ENCODE peak calls at places on chromosome 9, in nine cellular contexts. N is fibroblast of lung, Q is cardiac muscle cell, U is mammary epithelial cell, K is Peyer's patch, F is neural progenitor cell, R is spleen, O is transverse colon, W is HepG2. I is an unnamed sample. For H3K4me1, the result is how much of the 10 kb centered on the place peaks cover.

GRCh38 chr9:126587187-126588185 is 26.2 kb upstream of the LMX1B start:
- DNase-seq in U (no peak), N (no peak), K (no peak), W (peak), O (no peak), Q (peak), R (no peak), F (no peak), I (peak)

GRCh38 chr9:137056739-137057407 is 3.0 kb upstream of the ENTPD2 start:
- DNase-seq in N (no peak), Q (no peak), K (no peak), F (no peak), R (no peak), O (peak), W (peak), U (no peak), I (no peak)

GRCh38 chr9:36902063-36902735 is 131.9 kb downstream of the PAX5 start:
- DNase-seq in K (no peak), U (no peak), F (no peak), O (no peak), N (no peak), Q (no peak), W (no peak), R (no peak), I (no peak)

GRCh38 chr9:90165281-90165680 is 477.3 kb downstream of the DIRAS2 start:
- DNase-seq in N (no peak), K (peak), U (no peak), F (no peak), W (no peak), O (peak), R (no peak), Q (no peak), I (no peak)

GRCh38 chr9:6272229-6272597 is 56.0 kb upstream of the TPD52L3 start:
- DNase-seq in F (peak), K (no peak), N (peak), W (peak), R (no peak), O (no peak), Q (peak), U (peak), I (no peak)

GRCh38 chr9:104738452-104738851 is 9.0 kb upstream of the NIPSNAP3A start:
- DNase-seq in O (no peak), K (no peak), W (no peak), R (no peak), N (no peak), Q (no peak), F (no peak), U (no peak), I (no peak)

GRCh38 chr9:117555964-117556629 is 141.2 kb upstream of the ASTN2 start:
- DNase-seq in W (peak), F (peak), Q (peak), O (peak), N (no peak), R (no peak), K (peak), U (peak), I (peak)

GRCh38 chr9:126471084-126471611 is 142.6 kb upstream of the LMX1B start:
- DNase-seq in Q (peak), N (peak), K (no peak), U (no peak), W (no peak), O (peak), F (no peak), R (peak), I (peak)

GRCh38 chr9:98415782-98416181 is 160.3 kb upstream of the TBC1D2 start:
- DNase-seq in O (no peak), Q (no peak), N (no peak), W (peak), R (no peak), U (no peak), K (no peak), F (no peak), I (no peak)

GRCh38 chr9:137276757-137277328 is 683 bp upstream of the TOR4A start:
- DNase-seq in Q (peak), W (peak), R (peak), U (no peak), O (peak), N (peak), K (peak), F (peak), I (peak)

GRCh38 chr9:100759166-100759565 is 181.3 kb downstream of the CAVIN4 start:
- DNase-seq in N (no peak), U (no peak), Q (no peak), F (no peak), O (no peak), W (no peak), R (no peak), K (no peak), I (no peak)

GRCh38 chr9:111743275-111743674 is 51.5 kb downstream of the SHOC1 start:
- DNase-seq in R (no peak), F (no peak), U (peak), O (no peak), Q (peak), W (peak), K (no peak), N (peak), I (no peak)

GRCh38 chr9:4293293-4293931 is 6.5 kb downstream of the GLIS3 start:
- DNase-seq in O (no peak), Q (peak), R (no peak), F (peak), W (no peak), U (peak), N (peak), K (no peak), I (peak)

GRCh38 chr9:106945727-106946690 is 83.0 kb downstream of the ZNF462 start:
- DNase-seq in N (peak), W (no peak), F (no peak), U (peak), R (no peak), O (no peak), Q (peak), K (no peak), I (no peak)

GRCh38 chr9:6575324-6575758 is 70.2 kb downstream of the GLDC start:
- DNase-seq in K (no peak), N (no peak), O (peak), Q (no peak), W (no peak), U (no peak), R (no peak), F (no peak), I (no peak)

GRCh38 chr9:134419684-134420076 is 93.4 kb downstream of the RXRA start:
- DNase-seq in W (no peak), K (no peak), N (no peak), R (no peak), F (peak), U (no peak), O (no peak), Q (no peak), I (no peak)

GRCh38 chr9:134420281-134420835 is 94.1 kb downstream of the RXRA start:
- DNase-seq in R (no peak), K (no peak), O (no peak), F (no peak), Q (no peak), W (no peak), U (no peak), N (no peak), I (no peak)

GRCh38 chr9:129900263-129901041 is 65.2 kb downstream of the USP20 start:
- DNase-seq in U (no peak), O (no peak), K (no peak), R (no peak), Q (no peak), N (no peak), W (no peak), F (no peak), I (no peak)

GRCh38 chr9:36504154-36504550 is 68.5 kb upstream of the MELK start:
- DNase-seq in O (no peak), N (no peak), U (no peak), K (no peak), F (no peak), W (no peak), R (no peak), Q (no peak), I (no peak)

GRCh38 chr9:137138058-137138697 is 776 bp upstream of the GRIN1 start:
- DNase-seq in O (no peak), K (no peak), Q (no peak), W (no peak), R (no peak), N (no peak), F (peak), U (no peak), I (no peak)

GRCh38 chr9:120950421-120951388 is 24.1 kb upstream of the TRAF1 start:
- DNase-seq in N (no peak), Q (no peak), O (no peak), R (no peak), F (no peak), K (no peak), U (no peak), W (no peak), I (no peak)

GRCh38 chr9:96392263-96392662 is 8.8 kb upstream of the SLC35D2 start:
- DNase-seq in U (no peak), Q (no peak), N (no peak), F (no peak), R (no peak), O (no peak), K (no peak), W (no peak), I (no peak)

GRCh38 chr9:1962036-1962535 is 53.1 kb upstream of the SMARCA2 start:
- DNase-seq in F (no peak), Q (peak), R (no peak), K (no peak), U (no peak), N (no peak), O (no peak), W (no peak), I (no peak)
- H3K4me3 ChIP-seq in F (no peak), Q (no peak), R (no peak), K (no peak), U (no peak), N (no peak), O (no peak), W (no peak), I (no peak)

GRCh38 chr9:83235524-83235923 is 172.6 kb upstream of the RASEF start:
- DNase-seq in Q (no peak), O (no peak), R (no peak), K (no peak), W (no peak), F (no peak), N (no peak), U (no peak), I (no peak)
- H3K4me1 ChIP-seq in Q (under half), O (under half), R (under half), K (under half), W (under half), F (under half), N (under half), U (under half), I (under half)

DNA sequence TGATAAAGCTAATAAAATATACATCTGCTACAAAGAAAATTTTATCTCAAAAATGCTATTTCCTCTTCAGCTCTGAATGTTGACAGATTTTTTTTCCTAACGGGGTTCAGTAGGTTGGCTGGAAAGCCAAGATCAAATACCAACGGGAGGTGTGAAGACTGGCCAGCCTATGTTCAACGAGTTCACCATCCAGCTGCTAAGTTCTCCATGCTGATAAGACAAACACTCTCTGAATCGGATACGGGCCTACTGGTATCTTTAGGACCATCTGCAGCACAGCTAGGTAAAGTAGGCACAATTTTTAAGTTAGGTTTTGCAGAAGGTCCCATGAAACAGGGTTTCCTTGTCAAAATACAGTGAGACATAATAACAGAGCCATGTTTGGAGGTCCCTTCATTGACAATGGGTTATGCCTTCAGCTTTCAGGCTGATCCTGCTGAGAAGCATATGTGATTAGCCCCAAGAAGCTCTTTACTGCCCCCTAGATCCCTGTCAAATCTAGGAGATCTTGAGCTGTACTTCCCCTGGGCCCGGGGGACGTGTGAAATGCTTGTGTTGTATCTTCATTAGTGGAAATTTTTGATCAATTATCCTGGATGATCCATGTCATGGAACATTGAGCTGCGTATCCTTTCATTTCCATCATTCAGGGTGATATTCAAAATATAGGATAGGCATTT is 60.6 kb downstream of the PGM5 start:
- DNase-seq in R (no peak), O (no peak), F (peak), K (no peak), U (peak), N (peak), Q (peak), W (no peak), I (no peak)
- TF ChIP-seq CTCF in R (no peak), O (no peak), F (peak), K (no peak), U (peak), N (no peak), Q (peak), W (peak), I (no peak)

GRCh38 chr9:135748676-135749075 is 46.7 kb downstream of the KCNT1 start:
- DNase-seq in W (no peak), N (no peak), U (no peak), R (no peak), O (no peak), K (no peak), F (no peak), Q (no peak), I (no peak)
- H3K4me3 ChIP-seq in W (no peak), N (no peak), U (no peak), R (no peak), O (no peak), K (no peak), F (no peak), Q (no peak), I (no peak)

GRCh38 chr9:123174079-123174478 is 94.3 kb downstream of the STRBP start:
- DNase-seq in R (no peak), U (no peak), Q (no peak), N (no peak), F (no peak), W (no peak), K (no peak), O (no peak), I (no peak)

GRCh38 chr9:123174887-123175518 is 93.4 kb downstream of the STRBP start:
- DNase-seq in K (no peak), Q (no peak), N (no peak), U (no peak), F (no peak), O (no peak), W (no peak), R (no peak), I (no peak)

GRCh38 chr9:123176230-123176629 is 92.2 kb downstream of the STRBP start:
- DNase-seq in K (no peak), W (no peak), R (no peak), F (no peak), N (peak), Q (peak), O (no peak), U (peak), I (no peak)

GRCh38 chr9:123176949-123177348 is 91.4 kb downstream of the STRBP start:
- DNase-seq in Q (no peak), K (no peak), O (no peak), R (no peak), N (no peak), F (no peak), W (no peak), U (no peak), I (no peak)
- H3K4me1 ChIP-seq in Q (under half), K (under half), O (under half), R (under half), N (under half), F (under half), W (under half), U (under half), I (under half)

I was measured in thyroid gland.